ENCODE peak calls at places on chromosomes 11 and 22, in eight cellular contexts. L is BE2C; S is WTC11; V is activated CD8-positive, alpha-beta T cell treated with anti-CD3 and anti-CD28 coated beads for 36 hours; X is GM10248; D is GM12865; Y is cardiac muscle cell; F is fibroblast of pulmonary artery. W is an unnamed sample.

GRCh38 chr11:95304777-95305176 is 73.8 kb upstream of the SESN3 start:
- DNase-seq in S (no peak), D (no peak), F (no peak), X (no peak), Y (no peak), L (no peak), V (no peak), W (no peak)

GRCh38 chr22:23823331-23823791 is 15.4 kb downstream of the DERL3 start:
- DNase-seq in X (no peak), Y (peak; percentile 32), L (no peak), F (peak; percentile 20), D (no peak), S (no peak), V (no peak), W (no peak)

GRCh38 chr11:131246589-131247164 is 123.7 kb upstream of the NTM start:
- DNase-seq in D (peak; percentile 23), Y (peak; percentile 19), X (no peak), L (no peak), S (peak; percentile 82), F (no peak), V (peak; percentile 21), W (no peak)

GRCh38 chr11:69934861-69935494 is 115.8 kb upstream of the FGF3 start:
- DNase-seq in F (no peak), D (no peak), Y (no peak), V (no peak), S (peak; percentile 56), X (no peak), L (peak; percentile 74), W (no peak)

GRCh38 chr11:116852261-116853125 is 15.1 kb upstream of the APOA1 start:
- DNase-seq in X (no peak), S (no peak), Y (peak; percentile 61), V (peak; percentile 24), L (no peak), D (peak; percentile 47), F (peak; percentile 44), W (peak; percentile 57)

GRCh38 chr22:35315855-35316745 is 16.4 kb downstream of the TOM1 start:
- DNase-seq in X (no peak), L (no peak), F (no peak), V (no peak), D (no peak), S (no peak), Y (no peak), W (no peak)

GRCh38 chr22:35838849-35839646 is 121.4 kb downstream of the APOL5 start:
- DNase-seq in Y (peak; percentile 74), D (peak; percentile 25), F (peak; percentile 80), X (no peak), L (peak; percentile 59), V (peak; percentile 6), S (peak; percentile 22), W (no peak)

GRCh38 chr22:19086417-19086816 is 35.8 kb downstream of the DGCR2 start:
- DNase-seq in F (no peak), D (no peak), L (no peak), X (no peak), V (no peak), Y (no peak), S (no peak), W (peak; percentile 5)

GRCh38 chr11:2298795-2299747 is 2.6 kb downstream of the C11orf21 start:
- DNase-seq in L (peak; percentile 39), D (peak; percentile 20), X (no peak), Y (peak; percentile 22), S (peak; percentile 72), F (no peak), V (peak; percentile 74), W (peak; percentile 66)

GRCh38 chr11:85627332-85627997 is at the start of gene DLG2:
- DNase-seq in F (peak; percentile 39), X (peak; percentile 9), L (no peak), D (peak; percentile 23), Y (peak; percentile 41), S (no peak), V (peak; percentile 22), W (peak; percentile 6)

DNA sequence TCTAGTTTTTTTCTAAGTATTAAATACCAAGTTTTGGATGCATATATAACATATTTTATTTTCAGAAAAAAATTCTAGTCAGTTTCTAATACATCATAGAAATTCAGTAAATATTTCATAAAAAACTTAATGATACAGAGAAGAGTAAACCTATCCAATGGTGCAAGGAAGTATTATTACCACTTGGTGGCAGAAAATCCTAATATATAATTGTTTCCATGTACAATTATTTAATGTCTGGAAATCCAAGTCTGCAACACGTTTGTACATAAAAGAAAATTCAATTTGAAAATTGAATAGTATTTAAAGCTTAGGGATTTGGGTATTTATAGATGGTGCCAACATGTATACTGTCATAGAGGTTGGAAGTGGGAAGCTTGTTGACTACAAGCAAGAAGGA is 127.0 kb downstream of the TRPC6 start:
- DNase-seq in L (no peak), V (no peak), F (peak; percentile 33), X (no peak), Y (peak; percentile 24), D (no peak), S (no peak), W (no peak)
- TF ChIP-seq CTCF in L (no peak), V (no peak), F (peak; percentile 22), X (peak; percentile 14), Y (peak; percentile 22), D (peak; percentile 5), S (no peak), W (no peak)

GRCh38 chr11:48116843-48117242 is 99.8 kb upstream of the OR4B1 start:
- DNase-seq in V (peak; percentile 27), S (peak; percentile 31), Y (peak; percentile 41), F (peak; percentile 48), D (peak; percentile 51), L (no peak), X (no peak), W (no peak)
- TF ChIP-seq CTCF in V (peak; percentile 44), S (no peak), Y (peak; percentile 58), F (peak; percentile 58), D (peak; percentile 49), L (peak; percentile 48), X (no peak), W (no peak)

GRCh38 chr11:34633640-34633989 is 12.7 kb downstream of the EHF start:
- DNase-seq in V (no peak), D (no peak), F (no peak), Y (no peak), S (no peak), X (no peak), L (no peak), W (no peak)

GRCh38 chr11:34631737-34632104 is 10.8 kb downstream of the EHF start:
- DNase-seq in X (no peak), F (no peak), S (no peak), L (no peak), Y (no peak), V (no peak), D (no peak), W (no peak)

GRCh38 chr11:34636127-34636526 is 15.2 kb downstream of the EHF start:
- DNase-seq in S (no peak), V (no peak), F (no peak), D (no peak), L (no peak), Y (no peak), X (no peak), W (no peak)

GRCh38 chr11:34632105-34632780 is 11.3 kb downstream of the EHF start:
- DNase-seq in V (no peak), S (no peak), Y (no peak), D (no peak), F (no peak), X (no peak), L (no peak), W (no peak)

DNA sequence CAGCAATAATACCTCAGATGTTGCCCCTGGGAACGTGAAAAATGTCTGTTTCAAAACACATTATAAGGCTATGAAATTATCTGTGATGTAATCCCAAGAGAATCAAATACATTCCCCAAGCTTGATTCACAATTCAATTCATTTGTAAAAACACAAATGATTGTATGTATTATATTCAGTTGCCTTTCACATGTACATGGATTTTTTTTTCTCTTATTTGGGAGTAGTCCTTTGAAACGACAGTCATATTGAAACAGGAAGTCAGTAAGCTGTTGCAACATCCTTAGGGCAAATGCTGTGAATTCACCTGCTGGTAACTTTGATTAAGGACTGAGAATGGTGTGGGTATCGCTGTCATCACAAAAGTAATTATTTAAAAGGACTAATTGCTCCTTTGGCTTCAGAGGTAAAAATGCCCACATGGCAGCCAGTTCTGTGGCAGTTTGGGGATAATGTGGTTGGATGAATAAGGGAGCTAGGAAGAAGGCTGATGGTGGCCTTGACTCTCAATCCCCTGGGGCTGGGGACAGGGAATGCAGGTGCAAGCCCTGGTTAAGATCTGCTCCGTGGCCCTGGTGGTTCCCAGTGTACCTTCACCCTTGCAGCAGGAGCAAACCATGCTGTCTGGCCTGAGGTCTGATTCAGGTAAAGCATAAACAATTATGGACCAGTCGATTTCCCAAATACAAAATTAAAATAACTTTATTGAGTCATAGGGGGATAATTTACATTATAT is 13.3 kb downstream of the EHF start:
- DNase-seq in F (peak; percentile 57), Y (peak; percentile 58), X (peak; percentile 41), V (no peak), D (peak; percentile 61), S (no peak), L (no peak), W (peak; percentile 28)
- TF ChIP-seq CTCF in F (no peak), Y (no peak), X (no peak), V (no peak), D (no peak), S (no peak), L (no peak), W (no peak)

GRCh38 chr11:112776834-112777793 is 184.1 kb upstream of the NCAM1 start:
- DNase-seq in F (peak; percentile 18), D (no peak), Y (peak; percentile 55), L (peak; percentile 92), X (no peak), V (no peak), S (no peak), W (no peak)

GRCh38 chr11:112778091-112778889 is 182.9 kb upstream of the NCAM1 start:
- DNase-seq in F (no peak), X (no peak), V (no peak), S (no peak), Y (no peak), D (no peak), L (peak; percentile 61), W (no peak)

GRCh38 chr11:112784323-112785073 is 176.7 kb upstream of the NCAM1 start:
- DNase-seq in V (no peak), L (peak; percentile 92), X (no peak), S (no peak), D (no peak), Y (peak; percentile 98), F (peak; percentile 92), W (no peak)

GRCh38 chr11:112783945-112784322 is 177.3 kb upstream of the NCAM1 start:
- DNase-seq in S (no peak), L (no peak), Y (no peak), D (no peak), V (no peak), X (no peak), F (peak; percentile 26), W (no peak)

GRCh38 chr11:112780351-112781043 is 180.7 kb upstream of the NCAM1 start:
- DNase-seq in L (peak; percentile 42), F (peak; percentile 67), Y (peak; percentile 82), S (no peak), D (no peak), X (no peak), V (no peak), W (no peak)
- TF ChIP-seq CTCF in L (no peak), F (peak; percentile 20), Y (peak; percentile 33), S (no peak), D (no peak), X (no peak), V (no peak), W (no peak)

W was measured in GM13976.